ENCODE peak calls at places on chromosomes 4 and X, in five cellular contexts. One of them, this sample, is unnamed.

GRCh38 chr4:154854362-154854761 is 73.3 kb downstream of the RBM46 start:
- DNase-seq in endothelial cell of umbilical vein: no peak
- DNase-seq in WERI-Rb-1: no peak
- DNase-seq in mesenchymal stem cell: no peak
- DNase-seq in CD8-positive, alpha-beta memory T cell: no peak
- DNase-seq in this sample: no peak

GRCh38 chr4:67928547-67928946 is 34.7 kb downstream of the TMPRSS11A start:
- DNase-seq in WERI-Rb-1: no peak
- DNase-seq in mesenchymal stem cell: no peak
- DNase-seq in endothelial cell of umbilical vein: peak; percentile 31
- DNase-seq in CD8-positive, alpha-beta memory T cell: no peak
- DNase-seq in this sample: no peak

GRCh38 chr4:610411-611261 is 14.7 kb upstream of the PDE6B start:
- DNase-seq in endothelial cell of umbilical vein: no peak
- DNase-seq in WERI-Rb-1: no peak
- DNase-seq in CD8-positive, alpha-beta memory T cell: no peak
- DNase-seq in mesenchymal stem cell: no peak
- DNase-seq in this sample: no peak

GRCh38 chr4:82782626-82783025 is 16.0 kb downstream of the SCD5 start:
- DNase-seq in mesenchymal stem cell: no peak
- DNase-seq in CD8-positive, alpha-beta memory T cell: no peak
- DNase-seq in WERI-Rb-1: no peak
- DNase-seq in endothelial cell of umbilical vein: no peak
- DNase-seq in this sample: no peak

GRCh38 chr4:172042714-172043114 is 229.5 kb downstream of the GALNTL6 start:
- DNase-seq in WERI-Rb-1: no peak
- DNase-seq in endothelial cell of umbilical vein: peak; percentile 2
- DNase-seq in CD8-positive, alpha-beta memory T cell: no peak
- DNase-seq in mesenchymal stem cell: no peak
- DNase-seq in this sample: no peak

GRCh38 chr4:86220137-86220536 is 139.7 kb downstream of the MAPK10 start:
- DNase-seq in endothelial cell of umbilical vein: peak; percentile 73
- DNase-seq in mesenchymal stem cell: peak; percentile 24
- DNase-seq in CD8-positive, alpha-beta memory T cell: no peak
- DNase-seq in WERI-Rb-1: no peak
- DNase-seq in this sample: peak; percentile 57

GRCh38 chr4:78616046-78616498 is 64.5 kb downstream of the ANXA3 start:
- DNase-seq in endothelial cell of umbilical vein: no peak
- DNase-seq in mesenchymal stem cell: peak; percentile 80
- DNase-seq in CD8-positive, alpha-beta memory T cell: no peak
- DNase-seq in WERI-Rb-1: no peak
- DNase-seq in this sample: no peak

GRCh38 chr4:58406762-58407161 is 1296.6 kb upstream of the IGFBP7 start:
- DNase-seq in endothelial cell of umbilical vein: no peak
- DNase-seq in WERI-Rb-1: no peak
- DNase-seq in mesenchymal stem cell: no peak
- DNase-seq in CD8-positive, alpha-beta memory T cell: no peak
- DNase-seq in this sample: no peak

GRCh38 chr4:26217961-26218676 is 102.7 kb upstream of the RBPJ start:
- DNase-seq in endothelial cell of umbilical vein: no peak
- DNase-seq in CD8-positive, alpha-beta memory T cell: no peak
- DNase-seq in mesenchymal stem cell: no peak
- DNase-seq in WERI-Rb-1: no peak
- DNase-seq in this sample: peak; percentile 63

GRCh38 chr4:2954358-2955185 is 8.6 kb downstream of the NOP14 start:
- DNase-seq in WERI-Rb-1: peak; percentile 74
- DNase-seq in CD8-positive, alpha-beta memory T cell: peak; percentile 43
- DNase-seq in mesenchymal stem cell: no peak
- DNase-seq in endothelial cell of umbilical vein: no peak
- DNase-seq in this sample: peak; percentile 42
- H3K36me3 ChIP-seq in WERI-Rb-1: peaks cover 91% of the 10 kb centered on the region
- H3K36me3 ChIP-seq in CD8-positive, alpha-beta memory T cell: peaks cover 60% of the 10 kb centered on the region
- H3K36me3 ChIP-seq in mesenchymal stem cell: peaks cover 84% of the 10 kb centered on the region
- H3K36me3 ChIP-seq in endothelial cell of umbilical vein: peaks cover 30% of the 10 kb centered on the region
- H3K36me3 ChIP-seq in this sample: peaks cover 73% of the 10 kb centered on the region

GRCh38 chr4:27289704-27290103 is 429.1 kb downstream of the STIM2 start:
- DNase-seq in WERI-Rb-1: no peak
- DNase-seq in endothelial cell of umbilical vein: no peak
- DNase-seq in CD8-positive, alpha-beta memory T cell: no peak
- DNase-seq in mesenchymal stem cell: no peak
- DNase-seq in this sample: no peak
- H3K36me3 ChIP-seq in WERI-Rb-1: no peaks in the 10 kb centered on the region
- H3K36me3 ChIP-seq in endothelial cell of umbilical vein: no peaks in the 10 kb centered on the region
- H3K36me3 ChIP-seq in CD8-positive, alpha-beta memory T cell: no peaks in the 10 kb centered on the region
- H3K36me3 ChIP-seq in mesenchymal stem cell: no peaks in the 10 kb centered on the region
- H3K36me3 ChIP-seq in this sample: no peaks in the 10 kb centered on the region

DNA sequence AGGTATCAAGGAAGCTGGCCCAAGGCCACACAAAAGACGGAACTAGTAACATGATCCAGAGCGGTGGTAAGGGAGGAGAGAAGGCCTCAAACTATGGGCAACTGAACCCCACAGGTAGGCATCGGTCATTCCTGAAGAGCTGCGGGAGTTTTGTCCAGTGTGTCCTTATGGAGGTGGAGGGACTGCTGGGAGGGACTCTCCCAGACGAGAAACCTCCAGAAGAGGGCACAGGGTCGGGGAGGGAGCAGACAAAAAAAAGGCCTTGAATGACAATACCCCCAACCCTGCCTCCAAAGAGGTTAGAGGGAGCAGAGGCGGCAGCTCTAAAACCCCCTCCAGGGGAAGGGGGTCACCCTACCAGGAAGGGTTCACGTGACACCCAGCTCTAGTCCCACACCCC is 6.5 kb downstream of the PQBP1 start:
- DNase-seq in endothelial cell of umbilical vein: no peak
- DNase-seq in CD8-positive, alpha-beta memory T cell: no peak
- DNase-seq in mesenchymal stem cell: no peak
- DNase-seq in WERI-Rb-1: no peak
- DNase-seq in this sample: peak; percentile 43
- H3K36me3 ChIP-seq in endothelial cell of umbilical vein: no peaks in the 10 kb centered on the region
- H3K36me3 ChIP-seq in CD8-positive, alpha-beta memory T cell: peaks cover 3% of the 10 kb centered on the region
- H3K36me3 ChIP-seq in mesenchymal stem cell: peaks cover 60% of the 10 kb centered on the region
- H3K36me3 ChIP-seq in WERI-Rb-1: peaks cover 19% of the 10 kb centered on the region
- H3K36me3 ChIP-seq in this sample: peaks cover 20% of the 10 kb centered on the region

DNA sequence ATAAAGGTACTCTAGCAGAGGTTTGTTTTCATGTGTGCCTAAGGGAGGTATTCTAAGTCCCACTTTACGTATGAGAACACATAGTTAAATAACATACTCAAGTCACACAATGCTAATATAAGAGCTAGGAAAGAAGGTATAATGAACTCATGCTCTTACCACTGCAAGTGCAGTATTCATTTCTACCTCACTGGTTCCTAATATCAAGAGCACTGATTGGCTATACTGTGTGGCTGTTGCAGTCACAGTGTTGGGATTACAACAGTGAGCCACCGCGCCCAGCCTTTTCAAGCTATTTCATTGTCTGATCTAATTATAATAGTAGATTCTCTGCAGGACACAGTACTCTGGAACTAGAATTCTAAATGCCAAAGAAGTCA is 84.0 kb downstream of the PDS5A start:
- DNase-seq in endothelial cell of umbilical vein: no peak
- DNase-seq in WERI-Rb-1: no peak
- DNase-seq in mesenchymal stem cell: no peak
- DNase-seq in CD8-positive, alpha-beta memory T cell: no peak
- DNase-seq in this sample: no peak
- H3K36me3 ChIP-seq in endothelial cell of umbilical vein: peaks cover 16% of the 10 kb centered on the region
- H3K36me3 ChIP-seq in WERI-Rb-1: peaks cover 65% of the 10 kb centered on the region
- H3K36me3 ChIP-seq in mesenchymal stem cell: peaks cover 92% of the 10 kb centered on the region
- H3K36me3 ChIP-seq in CD8-positive, alpha-beta memory T cell: peaks cover 39% of the 10 kb centered on the region
- H3K36me3 ChIP-seq in this sample: peaks cover 41% of the 10 kb centered on the region

GRCh38 chr4:6295495-6295894 is 25.8 kb downstream of the WFS1 start:
- DNase-seq in CD8-positive, alpha-beta memory T cell: no peak
- DNase-seq in endothelial cell of umbilical vein: no peak
- DNase-seq in mesenchymal stem cell: no peak
- DNase-seq in WERI-Rb-1: no peak
- DNase-seq in this sample: no peak

GRCh38 chr4:6298035-6298434 is 28.4 kb downstream of the WFS1 start:
- DNase-seq in WERI-Rb-1: no peak
- DNase-seq in CD8-positive, alpha-beta memory T cell: no peak
- DNase-seq in mesenchymal stem cell: peak; percentile 66
- DNase-seq in endothelial cell of umbilical vein: no peak
- DNase-seq in this sample: no peak

GRCh38 chr4:6298852-6299251 is 29.2 kb downstream of the WFS1 start:
- DNase-seq in mesenchymal stem cell: no peak
- DNase-seq in endothelial cell of umbilical vein: no peak
- DNase-seq in WERI-Rb-1: no peak
- DNase-seq in CD8-positive, alpha-beta memory T cell: no peak
- DNase-seq in this sample: no peak

GRCh38 chr4:6296026-6296425 is 26.4 kb downstream of the WFS1 start:
- DNase-seq in endothelial cell of umbilical vein: no peak
- DNase-seq in CD8-positive, alpha-beta memory T cell: no peak
- DNase-seq in mesenchymal stem cell: no peak
- DNase-seq in WERI-Rb-1: no peak
- DNase-seq in this sample: no peak

DNA sequence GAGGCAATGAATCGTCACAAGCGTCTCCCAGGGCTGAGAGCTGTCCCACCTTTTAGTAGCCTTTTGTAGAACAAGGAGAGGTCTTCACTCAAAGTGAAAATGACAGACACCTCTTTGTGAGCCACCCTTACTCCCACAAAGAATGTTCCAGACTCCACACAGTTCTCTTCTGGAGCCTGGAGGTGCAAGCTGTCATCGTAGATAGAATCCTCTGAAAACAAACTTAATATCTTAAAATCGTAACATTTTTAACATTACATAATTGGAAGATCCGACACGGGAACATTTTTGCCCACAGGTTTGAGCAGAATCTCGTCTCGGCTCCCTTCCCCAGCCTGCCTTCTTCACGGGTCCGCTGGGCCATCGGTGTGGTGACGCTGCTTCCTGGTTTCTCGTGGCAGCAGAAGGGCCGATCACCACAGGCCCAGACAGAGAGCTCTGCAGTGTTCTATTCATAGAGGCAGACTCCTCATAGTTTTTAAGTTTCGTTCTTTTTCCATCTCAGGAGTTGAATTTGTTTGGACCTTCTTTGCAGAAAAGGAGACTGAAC is 27.7 kb downstream of the WFS1 start:
- DNase-seq in CD8-positive, alpha-beta memory T cell: no peak
- DNase-seq in WERI-Rb-1: no peak
- DNase-seq in mesenchymal stem cell: no peak
- DNase-seq in endothelial cell of umbilical vein: no peak
- DNase-seq in this sample: no peak
- H3K36me3 ChIP-seq in CD8-positive, alpha-beta memory T cell: no peaks in the 10 kb centered on the region
- H3K36me3 ChIP-seq in WERI-Rb-1: peaks cover 58% of the 10 kb centered on the region
- H3K36me3 ChIP-seq in mesenchymal stem cell: peaks cover 60% of the 10 kb centered on the region
- H3K36me3 ChIP-seq in endothelial cell of umbilical vein: peaks cover 1% of the 10 kb centered on the region
- H3K36me3 ChIP-seq in this sample: peaks cover 3% of the 10 kb centered on the region

GRCh38 chr4:108030332-108030731 is 40.6 kb downstream of the HADH start:
- DNase-seq in mesenchymal stem cell: peak; percentile 82
- DNase-seq in WERI-Rb-1: peak; percentile 60
- DNase-seq in endothelial cell of umbilical vein: peak; percentile 49
- DNase-seq in CD8-positive, alpha-beta memory T cell: peak; percentile 81
- DNase-seq in this sample: peak; percentile 88
- H3K36me3 ChIP-seq in mesenchymal stem cell: peaks cover 60% of the 10 kb centered on the region
- H3K36me3 ChIP-seq in WERI-Rb-1: peaks cover 79% of the 10 kb centered on the region
- H3K36me3 ChIP-seq in endothelial cell of umbilical vein: no peaks in the 10 kb centered on the region
- H3K36me3 ChIP-seq in CD8-positive, alpha-beta memory T cell: no peaks in the 10 kb centered on the region
- H3K36me3 ChIP-seq in this sample: peaks cover 13% of the 10 kb centered on the region

DNA sequence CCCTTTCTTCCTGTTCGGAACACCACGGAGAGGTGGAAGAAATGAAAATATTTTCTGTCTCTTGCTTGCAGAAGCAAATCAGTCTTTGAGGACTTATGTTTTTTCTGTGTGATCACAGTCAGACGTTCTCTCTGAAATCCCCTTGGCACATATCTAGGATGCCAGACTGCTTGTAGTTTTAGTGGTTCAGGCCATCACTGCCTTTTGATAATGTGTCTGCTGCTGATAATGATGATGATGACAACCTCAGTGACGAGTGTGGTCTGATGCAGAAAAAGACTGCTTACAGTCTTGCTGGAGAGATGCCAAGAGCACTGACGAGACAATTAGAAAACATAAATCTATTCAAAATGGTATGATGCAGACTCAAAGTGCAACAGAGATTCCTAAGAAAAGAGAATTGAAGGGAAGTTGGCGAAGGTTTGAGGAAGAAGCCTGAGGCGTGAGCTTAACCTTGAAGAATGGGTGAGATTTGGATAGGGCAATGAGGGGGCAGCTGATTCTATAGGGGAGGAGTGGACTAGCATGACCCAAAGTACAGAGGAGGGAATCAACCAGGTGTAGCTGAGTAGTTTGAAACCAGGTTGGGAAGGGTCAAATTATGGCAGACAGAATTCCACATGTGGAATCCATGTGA is 7.9 kb downstream of the RAB33A start:
- DNase-seq in mesenchymal stem cell: peak; percentile 40
- DNase-seq in endothelial cell of umbilical vein: peak; percentile 32
- DNase-seq in WERI-Rb-1: no peak
- DNase-seq in CD8-positive, alpha-beta memory T cell: peak; percentile 58
- DNase-seq in this sample: peak; percentile 76
- H3K36me3 ChIP-seq in mesenchymal stem cell: no peaks in the 10 kb centered on the region
- H3K36me3 ChIP-seq in endothelial cell of umbilical vein: no peaks in the 10 kb centered on the region
- H3K36me3 ChIP-seq in WERI-Rb-1: no peaks in the 10 kb centered on the region
- H3K36me3 ChIP-seq in CD8-positive, alpha-beta memory T cell: no peaks in the 10 kb centered on the region
- H3K36me3 ChIP-seq in this sample: no peaks in the 10 kb centered on the region

DNA sequence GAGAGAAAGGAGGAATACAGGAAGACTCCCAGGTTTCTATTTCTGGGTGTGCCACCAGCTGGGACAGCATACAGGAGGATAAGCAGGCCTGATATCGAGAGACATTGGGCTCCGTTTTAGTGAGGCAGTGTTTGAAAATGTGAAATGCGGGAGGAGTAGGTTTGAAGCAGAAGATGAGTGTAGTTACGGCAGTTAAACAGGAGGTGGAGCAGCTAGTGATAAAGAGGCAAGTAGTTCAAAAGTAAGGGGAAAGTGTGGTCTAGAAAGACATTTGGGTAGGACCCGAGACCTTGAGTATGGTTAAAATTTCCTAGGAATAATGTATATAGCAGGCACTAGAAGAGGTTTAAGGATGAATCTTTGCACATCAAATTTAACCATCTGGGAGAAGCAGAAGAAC is 42.4 kb downstream of the DCUN1D4 start:
- DNase-seq in mesenchymal stem cell: peak; percentile 48
- DNase-seq in CD8-positive, alpha-beta memory T cell: no peak
- DNase-seq in endothelial cell of umbilical vein: peak; percentile 40
- DNase-seq in WERI-Rb-1: no peak
- DNase-seq in this sample: peak; percentile 46
- H3K36me3 ChIP-seq in mesenchymal stem cell: peaks cover 85% of the 10 kb centered on the region
- H3K36me3 ChIP-seq in CD8-positive, alpha-beta memory T cell: no peaks in the 10 kb centered on the region
- H3K36me3 ChIP-seq in endothelial cell of umbilical vein: peaks cover 8% of the 10 kb centered on the region
- H3K36me3 ChIP-seq in WERI-Rb-1: peaks cover 23% of the 10 kb centered on the region
- H3K36me3 ChIP-seq in this sample: peaks cover 37% of the 10 kb centered on the region

DNA sequence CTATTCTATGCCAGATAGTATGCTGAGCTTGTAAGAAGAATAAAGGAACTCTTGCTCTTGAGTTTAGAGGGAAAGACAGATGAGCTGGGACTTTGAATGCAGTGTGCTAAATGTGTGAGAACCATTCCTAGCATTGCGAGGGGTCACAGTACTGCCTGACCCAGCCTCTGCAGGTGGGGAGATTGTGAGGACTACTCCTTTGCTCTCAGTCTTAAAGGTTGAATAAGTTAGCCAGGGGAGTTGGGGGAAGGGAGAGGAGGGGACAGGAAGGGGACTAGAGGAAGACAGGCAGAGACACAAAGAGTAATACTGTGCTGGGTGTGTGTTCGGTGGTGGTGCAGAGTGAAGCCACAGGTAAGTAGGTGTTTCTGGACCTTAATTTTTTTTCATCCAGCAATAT is 41.7 kb downstream of the DCUN1D4 start:
- DNase-seq in mesenchymal stem cell: no peak
- DNase-seq in WERI-Rb-1: no peak
- DNase-seq in endothelial cell of umbilical vein: no peak
- DNase-seq in CD8-positive, alpha-beta memory T cell: no peak
- DNase-seq in this sample: no peak
- H3K36me3 ChIP-seq in mesenchymal stem cell: peaks cover 86% of the 10 kb centered on the region
- H3K36me3 ChIP-seq in WERI-Rb-1: peaks cover 23% of the 10 kb centered on the region
- H3K36me3 ChIP-seq in endothelial cell of umbilical vein: peaks cover 11% of the 10 kb centered on the region
- H3K36me3 ChIP-seq in CD8-positive, alpha-beta memory T cell: no peaks in the 10 kb centered on the region
- H3K36me3 ChIP-seq in this sample: peaks cover 35% of the 10 kb centered on the region

This sample was measured in osteoblast.